ENCODE peak calls at places on chromosomes 13 and 19, in five cellular contexts. V is psoas muscle, U is testis, Y is esophagus squamous epithelium, W is fibroblast of lung. K is an unnamed sample.
A peak's percentile ranks its signal among the peaks of the same experiment; 100 is the strongest.

GRCh38 chr13:37642201-37642600 is 43.6 kb upstream of the POSTN start:
- DNase-seq in V (no peak), U (no peak), Y (no peak), W (no peak), K (no peak)

GRCh38 chr13:26300140-26300539 is 46.2 kb downstream of the CDK8 start:
- DNase-seq in V (no peak), U (no peak), Y (no peak), W (peak; percentile 32), K (no peak)

GRCh38 chr19:55441692-55442321 is 1.3 kb downstream of the SHISA7 start:
- DNase-seq in V (no peak), U (no peak), Y (no peak), W (no peak), K (no peak)

GRCh38 chr19:36417752-36418286 is 625 bp downstream of the ZFP82 start:
- DNase-seq in V (no peak), U (peak; percentile 22), Y (no peak), W (no peak), K (no peak)

GRCh38 chr13:103134271-103134670 is 68.1 kb upstream of the SLC10A2 start:
- DNase-seq in V (no peak), U (no peak), Y (no peak), W (no peak), K (no peak)

GRCh38 chr13:70613295-70613694 is 505.0 kb upstream of the KLHL1 start:
- DNase-seq in V (no peak), U (no peak), Y (no peak), W (peak; percentile 28), K (no peak)

GRCh38 chr13:21823416-21823815 is 152.5 kb downstream of the FGF9 start:
- DNase-seq in V (no peak), U (no peak), Y (no peak), W (no peak), K (no peak)

GRCh38 chr19:49161987-49162386 is 4.4 kb downstream of the TRPM4 start:
- DNase-seq in V (no peak), U (no peak), Y (no peak), W (no peak), K (no peak)

GRCh38 chr19:3643592-3644313 is 17.2 kb upstream of the CACTIN start:
- DNase-seq in V (no peak), U (no peak), Y (no peak), W (no peak), K (no peak)

GRCh38 chr19:31174948-31175347 is 174.3 kb downstream of the TSHZ3 start:
- DNase-seq in V (no peak), U (no peak), Y (no peak), W (no peak), K (no peak)

GRCh38 chr13:24092108-24092507 is 68.4 kb upstream of the SPATA13 start:
- DNase-seq in V (no peak), U (no peak), Y (no peak), W (no peak), K (no peak)

GRCh38 chr13:21079761-21080730 is 18.7 kb upstream of the LATS2 start:
- DNase-seq in V (no peak), U (no peak), Y (no peak), W (peak; percentile 79), K (peak; percentile 83)

GRCh38 chr13:51643882-51644281 is 59.6 kb downstream of the WDFY2 start:
- DNase-seq in V (no peak), U (no peak), Y (no peak), W (peak; percentile 90), K (no peak)

GRCh38 chr13:65856464-65856863 is 1373.7 kb downstream of the PCDH9 start:
- DNase-seq in V (no peak), U (no peak), Y (no peak), W (peak; percentile 85), K (no peak)

GRCh38 chr13:75579529-75579928 is 29.9 kb downstream of the UCHL3 start:
- DNase-seq in V (no peak), U (no peak), Y (no peak), W (no peak), K (no peak)

GRCh38 chr19:48617146-48617937 is 1.6 kb downstream of the RPL18 start:
- DNase-seq in V (no peak), U (no peak), Y (no peak), W (peak; percentile 44), K (no peak)

GRCh38 chr19:35334064-35334753 is 5.2 kb downstream of the CD22 start:
- DNase-seq in V (no peak), U (no peak), Y (no peak), W (no peak), K (no peak)

GRCh38 chr19:8611890-8612806 is 1.6 kb upstream of the ADAMTS10 start:
- DNase-seq in V (peak; percentile 86), U (peak; percentile 55), Y (no peak), W (peak; percentile 39), K (peak; percentile 92)

GRCh38 chr19:10389863-10390262 is 9.5 kb upstream of the TYK2 start:
- DNase-seq in V (no peak), U (no peak), Y (no peak), W (no peak), K (no peak)

GRCh38 chr19:15438124-15438496 is 11.6 kb downstream of the WIZ start:
- DNase-seq in V (no peak), U (no peak), Y (no peak), W (no peak), K (no peak)

GRCh38 chr13:51193387-51193786 is 28.8 kb upstream of the FAM124A start:
- DNase-seq in V (no peak), U (no peak), Y (no peak), W (no peak), K (no peak)

GRCh38 chr19:6970478-6970877 is 50.8 kb downstream of the MBD3L2B start:
- DNase-seq in V (no peak), U (no peak), Y (no peak), W (no peak), K (no peak)

GRCh38 chr19:6971366-6971765 is 49.9 kb downstream of the MBD3L2B start:
- DNase-seq in V (no peak), U (no peak), Y (no peak), W (no peak), K (no peak)

GRCh38 chr19:6969490-6969889 is 51.7 kb downstream of the MBD3L2B start:
- DNase-seq in V (no peak), U (no peak), Y (no peak), W (no peak), K (no peak)

GRCh38 chr19:6970021-6970420 is 51.2 kb downstream of the MBD3L2B start:
- DNase-seq in V (no peak), U (no peak), Y (no peak), W (no peak), K (no peak)

DNA sequence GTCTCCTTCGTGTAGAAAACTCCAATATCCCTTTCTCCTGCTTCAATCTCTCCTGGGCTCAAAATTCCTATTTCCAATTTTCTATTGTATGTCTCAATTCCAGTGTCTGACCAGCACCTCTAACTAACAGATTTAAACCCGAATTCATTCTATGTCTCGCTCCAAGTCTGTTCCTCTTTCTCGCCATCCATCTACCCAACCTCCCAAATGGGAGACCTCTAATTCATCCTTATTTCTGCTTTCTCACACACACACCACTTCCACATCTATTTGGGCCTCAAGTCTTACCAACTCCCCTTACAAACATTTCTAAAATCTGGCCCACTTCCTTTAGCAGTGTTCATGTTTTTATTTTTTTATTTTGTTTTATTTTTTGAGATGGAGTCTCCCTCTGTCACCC is 53.3 kb downstream of the MBD3L2B start:
- DNase-seq in V (no peak), U (no peak), Y (no peak), W (no peak), K (no peak)
- H3K36me3 ChIP-seq in V (no peaks in the 10 kb centered on the region), U (no peaks in the 10 kb centered on the region), Y (no peaks in the 10 kb centered on the region), W (no peaks in the 10 kb centered on the region), K (no peaks in the 10 kb centered on the region)

DNA sequence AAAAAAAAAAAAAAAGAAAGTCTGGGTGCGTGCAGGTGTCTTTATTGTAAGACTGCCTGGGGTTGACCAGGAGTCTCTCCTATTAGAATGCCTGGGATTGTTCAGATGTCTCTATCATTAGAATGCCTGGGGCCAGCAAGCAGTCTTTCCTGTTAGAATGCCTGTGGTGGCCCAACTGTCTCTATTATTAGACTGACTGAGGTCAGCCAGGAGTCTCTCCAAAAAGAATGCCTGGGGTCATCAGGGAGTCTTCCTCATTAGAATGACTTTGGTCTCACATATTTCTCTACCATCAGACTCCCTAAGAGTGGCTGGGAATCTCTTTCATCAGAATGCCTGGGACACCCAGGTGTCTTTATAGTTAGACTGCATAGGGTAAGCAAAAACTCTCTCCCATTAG is 1577.5 kb downstream of the UQCRFS1 start:
- DNase-seq in V (no peak), U (no peak), Y (no peak), W (no peak), K (no peak)
- H3K36me3 ChIP-seq in V (no peaks in the 10 kb centered on the region), U (no peaks in the 10 kb centered on the region), Y (no peaks in the 10 kb centered on the region), W (no peaks in the 10 kb centered on the region), K (no peaks in the 10 kb centered on the region)

GRCh38 chr19:14398563-14398962 is 17.3 kb downstream of the ADGRE5 start:
- DNase-seq in V (no peak), U (no peak), Y (no peak), W (no peak), K (no peak)

GRCh38 chr19:14405380-14405757 is 13.8 kb downstream of the DDX39A start:
- DNase-seq in V (no peak), U (no peak), Y (no peak), W (no peak), K (no peak)

GRCh38 chr19:14400913-14401312 is 18.2 kb downstream of the DDX39A start:
- DNase-seq in V (no peak), U (no peak), Y (no peak), W (no peak), K (no peak)

GRCh38 chr19:14404322-14404721 is 14.8 kb downstream of the DDX39A start:
- DNase-seq in V (no peak), U (no peak), Y (no peak), W (no peak), K (no peak)

DNA sequence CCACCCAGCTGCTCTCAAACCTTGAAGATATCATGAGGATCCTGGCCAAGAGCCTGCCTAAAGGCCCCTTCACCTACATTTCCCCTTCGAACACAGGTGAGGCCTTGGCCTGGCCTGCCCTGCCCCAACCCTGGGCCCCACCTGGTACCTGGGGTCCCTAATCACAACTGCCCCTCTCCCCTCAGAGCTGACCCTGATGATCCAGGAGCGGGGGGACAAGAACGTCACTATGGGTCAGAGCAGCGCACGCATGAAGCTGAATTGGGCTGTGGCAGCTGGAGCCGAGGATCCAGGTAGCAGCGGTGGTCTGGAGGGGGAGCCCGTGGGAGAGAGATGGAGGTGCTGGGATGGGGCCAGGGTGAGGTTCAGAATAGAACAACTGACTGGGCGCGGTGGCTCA is 17.7 kb downstream of the DDX39A start:
- DNase-seq in V (no peak), U (no peak), Y (no peak), W (no peak), K (no peak)
- H3K36me3 ChIP-seq in V (no peaks in the 10 kb centered on the region), U (no peaks in the 10 kb centered on the region), Y (peaks cover 52% of the 10 kb centered on the region), W (peaks cover 24% of the 10 kb centered on the region), K (peaks cover 87% of the 10 kb centered on the region)

GRCh38 chr19:47152632-47153031 is 22.0 kb downstream of the SAE1 start:
- DNase-seq in V (no peak), U (no peak), Y (no peak), W (peak; percentile 8), K (no peak)
- H3K36me3 ChIP-seq in V (peaks cover 3% of the 10 kb centered on the region), U (no peaks in the 10 kb centered on the region), Y (peaks cover 71% of the 10 kb centered on the region), W (peaks cover 7% of the 10 kb centered on the region), K (peaks cover 48% of the 10 kb centered on the region)